ENCODE peak calls at places on chromosomes 3 and 15, in ten cellular contexts. H is AG08396; G is CD4-positive, CD25-positive, alpha-beta regulatory T cell; C is activated T-cell treated with anti-CD3 and anti-CD28 coated beads for 24 hours; E is dorsolateral prefrontal cortex; O is amniotic stem cell; U is fibroblast of lung; B is psoas muscle; V is substantia nigra; K is effector memory CD4-positive, alpha-beta T cell. J is an unnamed sample.

GRCh38 chr3:14375192-14375591 is 27.2 kb upstream of the SLC6A6 start:
- DNase-seq in H (no peak), G (no peak), C (no peak), E (no peak), O (no peak), U (no peak), B (no peak), V (no peak), K (no peak), J (no peak)

GRCh38 chr3:53513556-53514190 is 19.3 kb downstream of the CACNA1D start:
- DNase-seq in H (no peak), G (no peak), C (no peak), E (no peak), O (no peak), U (no peak), B (no peak), V (no peak), K (no peak), J (no peak)

GRCh38 chr3:143674100-143674968 is 173.9 kb downstream of the SLC9A9 start:
- DNase-seq in H (peak; percentile 68), G (peak; percentile 77), C (peak; percentile 79), E (peak; percentile 40), O (peak; percentile 7), U (peak; percentile 78), B (peak; percentile 42), V (no peak), K (peak; percentile 46), J (peak; percentile 81)

GRCh38 chr3:37282996-37283395 is 108.6 kb upstream of the LRRFIP2 start:
- DNase-seq in H (no peak), G (no peak), C (no peak), E (no peak), O (no peak), U (no peak), B (no peak), V (no peak), K (no peak), J (no peak)

GRCh38 chr3:146217324-146217723 is 33.6 kb downstream of the PLSCR4 start:
- DNase-seq in H (peak; percentile 11), G (no peak), C (no peak), E (no peak), O (no peak), U (no peak), B (no peak), V (no peak), K (no peak), J (no peak)

GRCh38 chr3:134059680-134060560 is 30.2 kb upstream of the SLCO2A1 start:
- DNase-seq in H (no peak), G (no peak), C (no peak), E (no peak), O (no peak), U (peak; percentile 45), B (no peak), V (no peak), K (no peak), J (no peak)

GRCh38 chr3:108406063-108406660 is 104.2 kb downstream of the MYH15 start:
- DNase-seq in H (no peak), G (no peak), C (no peak), E (no peak), O (no peak), U (peak; percentile 55), B (no peak), V (no peak), K (no peak), J (no peak)

GRCh38 chr3:194140520-194141414 is 4.8 kb downstream of the HES1 start:
- DNase-seq in H (no peak), G (no peak), C (no peak), E (no peak), O (no peak), U (no peak), B (peak; percentile 57), V (no peak), K (no peak), J (peak; percentile 31)

GRCh38 chr15:66862878-66863335 is 160.9 kb downstream of the SMAD6 start:
- DNase-seq in H (peak; percentile 82), G (peak; percentile 50), C (peak; percentile 73), E (peak; percentile 58), O (peak; percentile 38), U (peak; percentile 87), B (peak; percentile 79), V (no peak), K (peak; percentile 32), J (peak; percentile 47)

GRCh38 chr15:58293622-58294550 is 137.9 kb upstream of the LIPC start:
- DNase-seq in H (no peak), G (no peak), C (no peak), E (no peak), O (no peak), U (no peak), B (no peak), V (no peak), K (no peak), J (no peak)

GRCh38 chr3:6504385-6504784 is 356.5 kb upstream of the GRM7 start:
- DNase-seq in H (no peak), G (no peak), C (no peak), E (no peak), O (no peak), U (no peak), B (no peak), V (no peak), K (no peak), J (no peak)

GRCh38 chr15:88272421-88272820 is 15.9 kb upstream of the NTRK3 start:
- DNase-seq in H (no peak), G (no peak), C (no peak), E (no peak), O (no peak), U (no peak), B (no peak), V (no peak), K (no peak), J (no peak)

GRCh38 chr3:169515132-169515531 is 148.4 kb downstream of the MECOM start:
- DNase-seq in H (no peak), G (no peak), C (no peak), E (no peak), O (no peak), U (no peak), B (no peak), V (no peak), K (no peak), J (no peak)

GRCh38 chr3:3666664-3667063 is 132.6 kb upstream of the LRRN1 start:
- DNase-seq in H (no peak), G (no peak), C (no peak), E (no peak), O (no peak), U (no peak), B (no peak), V (no peak), K (no peak), J (no peak)

GRCh38 chr3:49534581-49535495 is 19.4 kb upstream of the BSN start:
- DNase-seq in H (no peak), G (no peak), C (no peak), E (peak; percentile 88), O (no peak), U (no peak), B (no peak), V (no peak), K (no peak), J (peak; percentile 41)

GRCh38 chr3:16433701-16434151 is 79.8 kb downstream of the RFTN1 start:
- DNase-seq in H (no peak), G (no peak), C (no peak), E (no peak), O (no peak), U (no peak), B (no peak), V (no peak), K (no peak), J (no peak)

GRCh38 chr15:30649952-30650929 is 24.3 kb downstream of the ARHGAP11B start:
- DNase-seq in H (no peak), G (no peak), C (no peak), E (no peak), O (no peak), U (peak; percentile 66), B (no peak), V (no peak), K (no peak), J (no peak)

GRCh38 chr3:15409239-15409638 is 18.1 kb downstream of the METTL6 start:
- DNase-seq in H (no peak), G (no peak), C (no peak), E (no peak), O (no peak), U (no peak), B (no peak), V (no peak), K (no peak), J (no peak)

GRCh38 chr3:49787182-49787464 is 781 bp upstream of the IP6K1 start:
- DNase-seq in H (no peak), G (no peak), C (no peak), E (no peak), O (no peak), U (no peak), B (no peak), V (no peak), K (no peak), J (no peak)

GRCh38 chr3:185658504-185658912 is 72.4 kb downstream of the SENP2 start:
- DNase-seq in H (peak; percentile 87), G (no peak), C (no peak), E (peak; percentile 72), O (peak; percentile 91), U (peak; percentile 99), B (peak; percentile 84), V (no peak), K (no peak), J (no peak)

GRCh38 chr3:170257145-170257544 is 34.9 kb downstream of the PRKCI start:
- DNase-seq in H (no peak), G (no peak), C (peak; percentile 11), E (no peak), O (no peak), U (no peak), B (no peak), V (no peak), K (no peak), J (no peak)

GRCh38 chr15:74378853-74379252 is 11.4 kb upstream of the CYP11A1 start:
- DNase-seq in H (no peak), G (no peak), C (peak; percentile 68), E (no peak), O (no peak), U (no peak), B (no peak), V (no peak), K (no peak), J (no peak)